ENCODE peak calls at places on chromosome 15, in ten cellular contexts. M is A549, T is endothelial cell of umbilical vein, X is H1, F is K562, Z is SK-N-SH, G is WTC11, L is HCT116, W is GM12878, D is HepG2. C is an unnamed sample.

GRCh38 chr15:55357774-55358173 is 38.8 kb downstream of the PIGB start:
- DNase-seq in F (no peak), X (no peak), Z (peak; percentile 22), M (no peak), T (peak; percentile 64), W (no peak), L (no peak), D (no peak), G (no peak), C (no peak)

GRCh38 chr15:67782592-67782991 is 42.7 kb upstream of the SKOR1 start:
- DNase-seq in X (no peak), M (no peak), W (no peak), T (no peak), F (no peak), L (no peak), Z (no peak), G (no peak), D (no peak), C (peak; percentile 23)

GRCh38 chr15:89806217-89806564 is 8.5 kb downstream of the ANPEP start:
- DNase-seq in L (no peak), D (no peak), X (no peak), Z (no peak), W (no peak), G (no peak), M (no peak), T (no peak), F (no peak), C (no peak)

GRCh38 chr15:71455107-71455506 is 339.8 kb downstream of the THSD4 start:
- DNase-seq in G (no peak), L (no peak), M (no peak), X (no peak), F (no peak), Z (no peak), D (no peak), T (no peak), W (no peak), C (no peak)

GRCh38 chr15:36999778-37000177 is 100.6 kb downstream of the MEIS2 start:
- DNase-seq in F (no peak), G (no peak), L (no peak), T (no peak), M (no peak), Z (no peak), W (no peak), D (no peak), X (no peak), C (no peak)

GRCh38 chr15:62455441-62455921 is 290.4 kb upstream of the C2CD4B start:
- DNase-seq in T (no peak), L (no peak), X (no peak), Z (peak; percentile 32), M (no peak), W (no peak), F (no peak), G (no peak), D (no peak), C (no peak)

GRCh38 chr15:65618575-65619109 is 3.1 kb upstream of the SLC24A1 start:
- DNase-seq in L (no peak), G (no peak), D (no peak), M (no peak), Z (no peak), T (no peak), X (no peak), F (no peak), W (no peak), C (no peak)

GRCh38 chr15:67061811-67062348 is 3.5 kb upstream of the SMAD3 start:
- DNase-seq in W (no peak), F (no peak), X (no peak), M (no peak), D (no peak), G (no peak), Z (no peak), T (no peak), L (no peak), C (no peak)

GRCh38 chr15:49225572-49226281 is 55.7 kb downstream of the GALK2 start:
- DNase-seq in M (no peak), G (peak; percentile 80), L (peak; percentile 15), W (no peak), D (no peak), X (peak; percentile 78), Z (peak; percentile 14), T (peak; percentile 28), F (peak; percentile 14), C (peak; percentile 28)

GRCh38 chr15:91291673-91292072 is 191.6 kb downstream of the SV2B start:
- DNase-seq in Z (peak; percentile 34), T (no peak), L (peak; percentile 35), M (no peak), X (no peak), F (peak; percentile 55), D (no peak), G (peak; percentile 23), W (no peak), C (peak; percentile 57)

GRCh38 chr15:75112848-75113492 is 88.7 kb upstream of the C15orf39 start:
- DNase-seq in G (no peak), T (no peak), D (no peak), Z (no peak), M (no peak), X (no peak), L (no peak), F (no peak), W (peak; percentile 91), C (peak; percentile 35)

GRCh38 chr15:75117993-75118392 is 83.7 kb upstream of the C15orf39 start:
- DNase-seq in F (no peak), X (no peak), M (no peak), D (no peak), G (no peak), W (no peak), T (no peak), Z (no peak), L (no peak), C (no peak)

GRCh38 chr15:75112278-75112847 is 89.0 kb downstream of the PPCDC start:
- DNase-seq in Z (no peak), F (peak; percentile 66), T (no peak), X (no peak), M (no peak), G (no peak), D (no peak), L (no peak), W (no peak), C (peak; percentile 46)

GRCh38 chr15:75114327-75114726 is 87.4 kb upstream of the C15orf39 start:
- DNase-seq in W (no peak), T (no peak), X (no peak), L (no peak), Z (no peak), G (no peak), D (no peak), F (no peak), M (no peak), C (no peak)

GRCh38 chr15:75114796-75115195 is 86.9 kb upstream of the C15orf39 start:
- DNase-seq in W (no peak), T (no peak), L (no peak), X (no peak), D (no peak), F (no peak), Z (no peak), M (no peak), G (no peak), C (no peak)
- TF ChIP-seq MAX in W (no peak), T (no peak), L (no peak), X (no peak), D (no peak), F (no peak), Z (no peak), M (no peak), G (no peak), C (no peak)

GRCh38 chr15:61157933-61158332 is 71.2 kb downstream of the RORA start:
- DNase-seq in L (no peak), D (no peak), Z (no peak), F (no peak), M (no peak), T (no peak), W (no peak), X (no peak), G (no peak), C (no peak)

GRCh38 chr15:61151791-61152190 is 77.3 kb downstream of the RORA start:
- DNase-seq in F (no peak), X (no peak), G (no peak), Z (no peak), D (no peak), L (no peak), W (no peak), M (no peak), T (no peak), C (no peak)

GRCh38 chr15:61159901-61160300 is 69.2 kb downstream of the RORA start:
- DNase-seq in L (no peak), G (no peak), W (no peak), Z (no peak), X (no peak), T (no peak), D (no peak), M (no peak), F (no peak), C (no peak)

DNA sequence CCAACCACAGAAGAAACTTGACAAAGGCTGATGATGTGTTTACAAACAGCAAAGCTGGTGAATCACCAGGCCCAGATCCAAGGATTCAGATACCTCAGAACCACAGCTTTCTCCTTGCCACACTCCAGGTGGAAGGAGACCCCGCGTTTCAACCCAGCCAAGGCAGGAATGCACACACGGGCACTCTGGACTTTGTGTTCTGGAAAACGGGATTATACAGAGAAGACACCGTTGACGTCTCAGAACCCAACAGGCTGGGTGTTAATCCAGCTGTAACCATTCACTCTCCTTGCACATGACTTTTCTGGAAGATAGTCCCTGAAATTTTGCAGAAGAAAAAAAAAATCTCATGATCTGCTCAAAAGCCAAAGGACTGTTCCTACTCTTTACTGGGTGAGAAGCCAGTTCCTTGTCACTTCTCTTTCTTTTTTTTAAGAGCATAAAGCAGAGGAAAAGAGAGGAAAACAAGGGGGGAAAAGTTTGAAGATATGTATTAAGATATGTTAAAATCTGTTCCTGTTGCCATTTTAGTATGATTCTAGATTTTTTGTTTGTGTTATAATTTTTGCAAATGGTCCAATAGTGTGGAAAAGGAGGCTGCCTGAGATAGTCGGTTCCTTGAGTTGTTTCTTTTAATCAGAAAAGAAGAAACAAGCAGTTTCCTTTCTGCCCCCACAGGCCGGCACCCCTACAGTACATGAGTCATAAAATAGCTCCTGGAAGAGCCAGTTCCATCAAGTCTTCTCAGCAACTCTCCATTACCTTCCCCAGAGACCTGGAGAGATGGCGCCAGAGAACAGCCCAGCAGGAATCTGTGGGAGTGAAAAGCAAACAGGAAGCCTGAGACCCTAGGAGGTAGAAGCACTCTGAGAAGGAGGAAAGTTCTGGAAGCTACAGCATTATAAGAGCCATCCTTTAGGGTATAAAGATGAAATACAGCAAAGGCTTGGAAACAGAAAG is 73.1 kb downstream of the RORA start:
- DNase-seq in Z (no peak), W (no peak), M (no peak), L (no peak), D (no peak), F (no peak), T (no peak), G (no peak), X (no peak), C (peak; percentile 4)
- TF ChIP-seq MAX in Z (no peak), W (no peak), M (no peak), L (no peak), D (no peak), F (no peak), T (no peak), G (no peak), X (no peak), C (no peak)

GRCh38 chr15:31013863-31014607 is 22.6 kb upstream of the MTMR10 start:
- DNase-seq in F (no peak), W (peak; percentile 65), L (no peak), D (peak; percentile 52), Z (no peak), X (no peak), G (no peak), M (no peak), T (peak; percentile 20), C (no peak)
- TF ChIP-seq MAX in F (no peak), W (no peak), L (no peak), D (no peak), Z (no peak), X (no peak), G (no peak), M (no peak), T (no peak), C (no peak)

GRCh38 chr15:39874890-39875549 is 45.0 kb downstream of the GPR176 start:
- DNase-seq in G (no peak), X (no peak), W (no peak), M (peak; percentile 11), T (peak; percentile 67), L (peak; percentile 24), D (peak; percentile 17), F (no peak), Z (peak; percentile 40), C (peak; percentile 52)
- TF ChIP-seq MAX in G (no peak), X (no peak), W (no peak), M (no peak), T (no peak), L (no peak), D (no peak), F (no peak), Z (no peak), C (no peak)